ENCODE peak calls at places on chromosomes 5 and 9, in four cellular contexts. W is SK-N-SH, D is endothelial cell of umbilical vein, M is spleen. B is an unnamed sample.

GRCh38 chr5:103473725-103474124 is 88.9 kb downstream of the NUDT12 start:
- DNase-seq in W (no peak), D (no peak), M (no peak), B (no peak)

GRCh38 chr5:108260105-108260857 is 121.6 kb downstream of the FBXL17 start:
- DNase-seq in W (peak; percentile 47), M (peak; percentile 77), D (peak; percentile 89), B (peak; percentile 78)

GRCh38 chr5:76851713-76852369 is 2.0 kb downstream of the S100Z start:
- DNase-seq in W (no peak), D (no peak), M (no peak), B (no peak)

GRCh38 chr5:111472579-111472978 is 39.8 kb downstream of the STARD4 start:
- DNase-seq in W (peak; percentile 37), M (no peak), D (no peak), B (no peak)

GRCh38 chr5:176386491-176386890 is 1.9 kb downstream of the NOP16 start:
- DNase-seq in D (no peak), M (no peak), W (no peak), B (no peak)

GRCh38 chr9:85510830-85511504 is 230.8 kb downstream of the AGTPBP1 start:
- DNase-seq in D (no peak), M (no peak), W (peak; percentile 80), B (no peak)

GRCh38 chr9:14222149-14222835 is 91.6 kb downstream of the NFIB start:
- DNase-seq in M (no peak), D (no peak), W (no peak), B (no peak)

GRCh38 chr5:141492168-141492885 is 3.4 kb downstream of the PCDHGC5 start:
- DNase-seq in M (peak; percentile 79), W (no peak), D (no peak), B (no peak)

GRCh38 chr9:122164286-122164685 is 4.6 kb downstream of the MORN5 start:
- DNase-seq in M (no peak), W (no peak), D (no peak), B (no peak)

GRCh38 chr9:132742821-132743311 is 72.6 kb downstream of the GTF3C4 start:
- DNase-seq in M (peak; percentile 47), D (no peak), W (peak; percentile 20), B (no peak)

GRCh38 chr9:113564804-113565237 is 101.3 kb downstream of the RGS3 start:
- DNase-seq in D (no peak), M (peak; percentile 80), W (peak; percentile 69), B (peak; percentile 62)

GRCh38 chr5:38719916-38720315 is 125.9 kb upstream of the OSMR start:
- DNase-seq in D (no peak), M (no peak), W (no peak), B (peak; percentile 90)

GRCh38 chr5:107799306-107799705 is 128.6 kb upstream of the EFNA5 start:
- DNase-seq in M (no peak), D (no peak), W (peak; percentile 16), B (no peak)

GRCh38 chr5:71883745-71884103 is 164.6 kb downstream of the CARTPT start:
- DNase-seq in D (no peak), M (no peak), W (no peak), B (no peak)

GRCh38 chr5:171623551-171624097 is 162.0 kb upstream of the SMIM23 start:
- DNase-seq in W (no peak), D (no peak), M (no peak), B (no peak)
- H3K4me3 ChIP-seq in W (no peak overlapping the region), D (no peak overlapping the region), M (no peak overlapping the region), B (no peak overlapping the region)

DNA sequence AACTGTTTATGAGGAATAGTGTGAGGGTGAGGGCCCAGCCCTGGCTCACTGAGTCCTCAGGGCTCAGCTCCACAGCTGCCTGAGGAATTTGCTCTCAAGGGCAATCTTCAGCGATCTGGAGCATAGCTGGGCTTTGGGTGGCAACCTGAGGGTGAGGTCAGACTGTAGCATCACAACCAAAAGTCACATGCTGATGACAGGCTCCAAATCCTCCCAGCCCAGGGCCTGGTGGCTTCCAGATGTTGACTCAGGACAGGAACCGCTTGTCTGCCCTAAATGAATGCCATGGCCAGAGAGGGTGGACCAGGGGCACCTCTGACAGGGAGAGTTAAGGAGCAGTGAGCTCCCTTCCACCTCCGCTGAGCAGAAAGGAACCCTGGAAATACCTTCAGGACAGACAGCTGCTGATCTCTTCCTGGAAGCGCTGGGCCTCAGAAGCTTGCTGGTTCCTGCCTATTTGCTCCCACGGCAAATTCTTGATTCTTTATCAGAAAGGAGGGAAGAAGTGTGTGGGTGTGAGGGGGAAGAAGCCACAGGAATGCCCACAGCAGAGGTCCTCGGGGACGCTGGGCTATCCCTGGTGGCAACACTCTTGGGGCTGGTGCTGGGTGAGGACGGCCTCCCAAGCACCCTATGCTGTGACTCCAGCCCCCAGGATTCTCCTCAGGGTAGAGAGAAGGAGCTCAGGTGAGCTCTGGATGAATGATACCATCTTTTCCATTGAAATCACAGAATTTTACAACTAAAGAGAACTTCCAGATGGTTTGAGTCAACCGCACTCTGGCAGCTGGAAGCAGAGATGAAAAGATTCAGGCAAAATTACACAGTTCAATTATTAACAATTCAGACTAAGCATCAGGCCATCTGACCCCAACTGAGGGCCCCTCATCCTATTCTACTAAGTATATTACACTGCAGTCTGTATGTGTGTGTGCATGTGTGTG is 13.8 kb upstream of the CTSL start:
- DNase-seq in D (peak; percentile 12), M (no peak), W (peak; percentile 60), B (peak; percentile 44)
- H3K4me3 ChIP-seq in D (no peak overlapping the region), M (no peak overlapping the region), W (no peak overlapping the region), B (no peak overlapping the region)

DNA sequence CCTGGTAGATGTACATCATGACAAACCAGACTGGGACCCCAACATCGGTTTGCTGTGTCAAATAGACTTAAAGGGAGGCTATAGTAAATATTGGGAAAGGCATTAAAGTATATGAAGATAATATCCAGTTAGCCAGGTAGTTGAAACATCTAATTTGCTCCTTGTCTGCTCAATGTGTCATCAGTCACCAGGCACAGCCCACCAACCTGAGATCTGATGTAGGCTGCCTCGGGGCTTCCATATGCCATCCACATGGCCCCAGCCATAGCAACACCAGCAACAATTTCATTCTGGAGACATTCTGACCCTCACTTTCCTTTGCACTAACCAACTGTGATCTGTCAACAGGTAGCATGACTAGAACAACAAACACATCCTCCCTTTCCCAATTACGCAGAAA is 196.0 kb downstream of the NR2F1-AS1 start:
- DNase-seq in D (no peak), W (peak; percentile 23), M (no peak), B (no peak)
- H3K4me3 ChIP-seq in D (no peak overlapping the region), W (no peak overlapping the region), M (no peak overlapping the region), B (no peak overlapping the region)

GRCh38 chr5:94575196-94575595 is 43.2 kb downstream of the KIAA0825 start:
- DNase-seq in W (peak; percentile 6), M (no peak), D (no peak), B (no peak)
- H3K4me3 ChIP-seq in W (no peak overlapping the region), M (no peak overlapping the region), D (no peak overlapping the region), B (no peak overlapping the region)

DNA sequence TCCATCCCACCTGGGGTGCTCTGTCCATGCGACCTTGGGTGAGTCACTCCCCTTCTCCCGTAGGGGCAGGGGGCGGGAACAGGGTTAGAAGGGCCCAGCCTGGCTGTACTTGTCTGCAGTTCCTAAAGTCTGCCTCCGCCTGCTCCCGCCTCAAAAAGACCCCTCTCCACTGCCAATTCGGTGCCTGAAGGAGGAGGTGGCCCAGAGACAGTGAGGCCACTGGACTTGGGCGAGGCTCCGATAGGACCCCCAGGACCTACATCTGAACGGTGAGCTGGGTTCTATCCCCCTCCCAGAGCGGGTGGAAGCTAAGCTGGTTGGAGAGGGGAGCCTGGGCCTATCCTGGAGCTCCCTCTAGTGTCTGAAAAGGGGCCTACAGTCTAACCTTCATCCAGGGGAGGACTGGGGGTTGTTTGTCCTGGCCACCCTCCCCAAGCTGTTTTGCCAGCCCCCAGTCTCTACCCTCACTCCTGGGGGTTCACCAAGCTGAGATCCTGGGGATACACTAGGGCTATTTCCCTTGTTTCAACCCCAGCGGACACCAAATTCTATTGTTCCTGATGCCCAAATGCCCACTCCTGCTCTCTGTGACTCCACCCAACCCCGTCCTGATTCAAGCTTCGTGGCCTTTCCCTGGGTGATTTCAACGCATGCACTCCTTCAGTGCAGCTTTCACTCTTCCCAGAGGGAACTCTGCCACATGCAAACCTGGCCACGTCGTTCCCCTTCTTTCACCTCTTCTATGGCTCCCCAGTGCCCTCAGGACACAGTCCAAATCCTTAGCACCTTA is 6.1 kb upstream of the CRB2 start:
- DNase-seq in W (peak; percentile 90), D (peak; percentile 63), M (no peak), B (peak; percentile 85)
- H3K4me3 ChIP-seq in W (no peak overlapping the region), D (no peak overlapping the region), M (no peak overlapping the region), B (no peak overlapping the region)

GRCh38 chr5:45205403-45205961 is 396.7 kb downstream of the MRPS30 start:
- DNase-seq in W (no peak), D (no peak), M (no peak), B (peak; percentile 42)
- H3K4me3 ChIP-seq in W (no peak overlapping the region), D (no peak overlapping the region), M (no peak overlapping the region), B (no peak overlapping the region)

GRCh38 chr9:97848237-97848581 is 4.8 kb upstream of the FOXE1 start:
- DNase-seq in D (no peak), W (peak; percentile 53), M (no peak), B (no peak)
- H3K4me3 ChIP-seq in D (no peak overlapping the region), W (no peak overlapping the region), M (peak overlapping the region; percentile 25), B (no peak overlapping the region)

DNA sequence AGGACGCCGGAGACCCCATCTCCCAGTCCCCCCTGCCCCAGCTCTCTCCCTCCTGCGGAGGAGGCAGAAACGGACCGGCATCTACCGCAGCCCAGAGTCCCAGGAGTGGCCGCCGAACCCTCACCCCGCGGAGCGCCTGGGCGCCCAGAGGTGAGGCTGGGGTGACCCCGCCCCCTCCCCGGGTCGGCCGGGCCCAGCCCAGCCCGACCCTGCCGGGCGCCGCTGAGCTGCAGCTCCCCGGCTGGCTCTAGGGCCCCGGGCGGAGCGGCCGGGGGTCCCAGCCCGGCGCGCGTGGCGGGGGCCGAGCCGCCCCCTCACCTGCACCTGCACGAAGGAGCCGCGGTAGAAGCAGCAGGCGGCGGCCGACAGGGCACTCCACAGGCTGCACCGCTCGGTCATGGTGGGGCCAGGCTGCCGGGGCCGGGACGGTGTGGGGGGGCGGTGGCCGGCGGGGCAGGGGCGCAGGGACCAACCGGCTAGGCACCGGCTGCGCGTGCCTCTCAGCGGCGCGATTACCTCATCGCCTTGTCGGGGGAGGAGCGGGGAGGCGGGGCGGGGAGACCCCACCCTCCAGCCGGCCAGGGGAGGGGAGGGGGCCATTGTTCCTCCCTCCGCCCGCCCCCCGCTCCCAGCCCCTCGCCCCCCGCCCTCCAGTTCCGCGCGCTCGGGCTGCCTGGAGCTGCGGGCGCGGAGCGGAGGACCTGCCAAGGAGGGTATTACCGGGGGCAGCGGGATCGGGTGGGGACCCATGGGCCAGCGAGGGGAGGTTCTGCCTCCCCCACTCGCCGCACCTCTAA is 19.9 kb upstream of the TOR2A start:
- DNase-seq in M (no peak), W (peak; percentile 97), D (no peak), B (no peak)
- H3K4me3 ChIP-seq in M (no peak overlapping the region), W (peak overlapping the region; percentile 54), D (no peak overlapping the region), B (no peak overlapping the region)

GRCh38 chr9:27412081-27412480 is 112.0 kb upstream of the IFNK start:
- DNase-seq in W (no peak), D (no peak), M (no peak), B (no peak)

GRCh38 chr9:27413507-27414214 is 110.4 kb upstream of the IFNK start:
- DNase-seq in M (no peak), W (no peak), D (no peak), B (no peak)

GRCh38 chr9:27408523-27408922 is 111.6 kb upstream of the EQTN start:
- DNase-seq in M (no peak), W (no peak), D (no peak), B (no peak)

GRCh38 chr9:27414215-27414731 is 109.8 kb upstream of the IFNK start:
- DNase-seq in W (no peak), M (no peak), D (no peak), B (no peak)

DNA sequence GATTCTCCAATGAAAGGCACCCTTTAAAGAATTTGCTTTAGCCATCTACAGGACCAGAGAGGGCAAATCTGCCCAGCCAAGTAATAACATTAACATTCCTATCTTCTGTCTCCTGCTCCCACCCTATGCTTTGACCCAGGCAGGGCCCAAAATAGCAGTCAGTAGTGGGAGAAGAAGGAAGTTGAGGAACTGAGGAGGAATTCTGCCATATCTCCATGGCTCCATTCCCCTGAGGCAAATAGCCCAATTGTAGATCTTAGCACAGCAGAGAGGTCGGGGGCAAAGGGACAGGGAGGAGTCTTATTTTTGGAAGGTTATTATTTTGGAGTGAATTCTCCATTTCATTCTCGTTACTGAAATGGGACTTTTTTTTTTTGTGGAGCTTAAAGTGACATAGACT is 111.1 kb upstream of the IFNK start:
- DNase-seq in D (no peak), M (no peak), W (no peak), B (no peak)
- H3K4me3 ChIP-seq in D (no peak overlapping the region), M (no peak overlapping the region), W (no peak overlapping the region), B (no peak overlapping the region)

B was measured in A673.